ENCODE peak calls at places on chromosomes 5 and 9, in ten cellular contexts. G is IMR-90; N is CD4-positive, alpha-beta T cell; K is lower lobe of right lung; D is bronchial epithelial cell; J is mammary epithelial cell; H is foreskin fibroblast; R is body of pancreas; Z is GM13977; E is astrocyte. L is an unnamed sample.

GRCh38 chr5:173029499-173029921 is 26.6 kb upstream of the CREBRF start:
- DNase-seq in H (no peak), E (no peak), R (no peak), N (no peak), K (no peak), Z (no peak), G (no peak), D (no peak), J (no peak), L (no peak)

GRCh38 chr5:54900906-54901725 is 84.3 kb downstream of the ESM1 start:
- DNase-seq in E (peak), R (peak), G (peak), N (no peak), K (no peak), D (peak), H (peak), J (peak), Z (no peak), L (peak)

GRCh38 chr5:79225026-79225425 is 10.9 kb upstream of the JMY start:
- DNase-seq in K (no peak), R (no peak), E (peak), D (peak), Z (no peak), H (peak), J (no peak), G (peak), N (no peak), L (peak)

GRCh38 chr9:14661421-14662059 is 31.7 kb downstream of the ZDHHC21 start:
- DNase-seq in K (no peak), E (no peak), Z (peak), N (no peak), J (peak), G (peak), D (peak), H (peak), R (no peak), L (peak)

GRCh38 chr9:127035423-127035822 is 87.0 kb downstream of the ANGPTL2 start:
- DNase-seq in R (peak), E (no peak), D (no peak), H (peak), Z (no peak), J (no peak), K (no peak), N (no peak), G (peak), L (no peak)

GRCh38 chr5:101782352-101783087 is 513.6 kb downstream of the SLCO4C1 start:
- DNase-seq in H (no peak), Z (no peak), E (no peak), D (no peak), K (no peak), R (no peak), J (no peak), G (no peak), N (no peak), L (no peak)

GRCh38 chr9:130200038-130200979 is 28.1 kb downstream of the NCS1 start:
- DNase-seq in D (no peak), E (peak), Z (no peak), R (no peak), J (no peak), N (no peak), G (no peak), H (no peak), K (no peak), L (no peak)

GRCh38 chr9:113712053-113712452 is 164.1 kb upstream of the ZNF618 start:
- DNase-seq in N (no peak), J (peak), E (peak), K (no peak), D (peak), Z (no peak), H (peak), R (peak), G (peak), L (peak)

GRCh38 chr9:70121818-70122436 is 78.3 kb downstream of the MAMDC2 start:
- DNase-seq in E (peak), D (peak), J (peak), R (no peak), G (peak), N (no peak), K (no peak), H (peak), Z (no peak), L (peak)

GRCh38 chr9:70119786-70120185 is 76.1 kb downstream of the MAMDC2 start:
- DNase-seq in N (no peak), E (no peak), H (no peak), R (no peak), Z (no peak), K (no peak), D (no peak), G (no peak), J (no peak), L (no peak)

GRCh38 chr9:70117835-70118319 is 74.2 kb downstream of the MAMDC2 start:
- DNase-seq in G (peak), E (peak), D (peak), K (no peak), H (peak), J (peak), N (no peak), R (no peak), Z (no peak), L (peak)

GRCh38 chr9:70123695-70124094 is 80.0 kb downstream of the MAMDC2 start:
- DNase-seq in J (no peak), E (no peak), N (no peak), K (no peak), H (no peak), Z (no peak), G (no peak), D (no peak), R (peak), L (no peak)

DNA sequence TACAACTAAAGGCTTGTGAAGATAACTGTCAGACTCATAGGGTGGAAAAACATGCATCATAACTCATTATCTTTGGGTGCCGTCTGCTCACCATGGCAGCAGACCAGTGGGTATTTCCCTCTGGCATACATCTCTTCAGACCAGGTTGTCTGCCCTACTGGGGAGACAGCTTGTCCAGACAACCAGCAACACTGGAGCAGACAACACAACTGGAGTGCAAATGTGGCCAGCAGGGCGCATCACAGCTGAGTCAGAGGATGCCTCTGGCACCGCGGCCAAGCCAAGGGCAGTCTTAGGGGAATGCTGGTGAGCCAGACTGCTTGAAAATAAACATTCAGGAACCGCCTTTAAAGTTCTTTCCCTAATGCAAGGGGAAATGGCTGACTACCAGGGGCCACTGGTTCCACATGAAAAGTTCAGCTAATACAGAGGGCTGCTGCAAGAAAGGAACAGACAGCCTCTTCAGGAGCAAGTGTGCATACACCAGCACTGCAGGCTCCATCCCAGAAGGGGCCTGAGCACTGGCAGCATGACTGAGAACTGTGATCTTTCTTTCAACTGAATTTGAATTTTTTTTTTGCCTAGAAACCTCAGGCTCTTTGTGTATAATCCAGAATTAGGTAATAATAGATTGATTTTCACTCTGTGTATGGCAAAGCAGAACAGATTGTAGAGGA is 77.3 kb downstream of the MAMDC2 start:
- DNase-seq in N (no peak), R (peak), J (peak), G (peak), Z (no peak), H (peak), E (peak), D (peak), K (no peak), L (peak)
- TF ChIP-seq CTCF in N (no peak), R (no peak), J (no peak), G (peak), Z (no peak), H (peak), E (peak), D (peak), K (no peak), L (peak)

DNA sequence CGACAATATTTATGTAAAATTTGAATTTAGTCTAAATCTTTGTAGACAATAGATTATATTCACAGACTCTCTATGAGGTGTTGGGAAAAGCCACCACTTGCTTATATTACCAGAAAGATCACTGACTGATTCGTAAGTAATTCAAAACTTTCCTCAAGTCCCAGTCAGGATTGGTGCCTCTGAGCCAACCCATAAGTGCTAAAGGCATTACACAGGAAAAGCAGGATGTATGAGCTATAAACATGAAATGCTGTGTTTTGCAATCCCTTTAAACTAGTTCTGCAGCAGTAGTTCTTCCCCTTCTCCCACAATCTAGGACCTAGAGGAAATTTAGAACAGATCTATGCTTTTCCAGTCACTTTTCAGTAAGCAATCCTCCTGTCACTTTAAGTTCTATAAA is 48.0 kb downstream of the SHLD3 start:
- DNase-seq in Z (no peak), H (peak), G (peak), J (peak), D (peak), K (no peak), E (peak), R (no peak), N (no peak), L (peak)
- TF ChIP-seq CTCF in Z (no peak), H (no peak), G (no peak), J (no peak), D (no peak), K (no peak), E (no peak), R (no peak), N (no peak), L (no peak)

GRCh38 chr5:151093476-151093889 is 12.6 kb upstream of the TNIP1 start:
- DNase-seq in H (peak), R (peak), K (no peak), G (peak), N (no peak), E (peak), D (peak), Z (no peak), J (peak), L (peak)
- TF ChIP-seq CTCF in H (no peak), R (no peak), K (no peak), G (no peak), N (no peak), E (peak), D (peak), Z (peak), J (no peak), L (no peak)

DNA sequence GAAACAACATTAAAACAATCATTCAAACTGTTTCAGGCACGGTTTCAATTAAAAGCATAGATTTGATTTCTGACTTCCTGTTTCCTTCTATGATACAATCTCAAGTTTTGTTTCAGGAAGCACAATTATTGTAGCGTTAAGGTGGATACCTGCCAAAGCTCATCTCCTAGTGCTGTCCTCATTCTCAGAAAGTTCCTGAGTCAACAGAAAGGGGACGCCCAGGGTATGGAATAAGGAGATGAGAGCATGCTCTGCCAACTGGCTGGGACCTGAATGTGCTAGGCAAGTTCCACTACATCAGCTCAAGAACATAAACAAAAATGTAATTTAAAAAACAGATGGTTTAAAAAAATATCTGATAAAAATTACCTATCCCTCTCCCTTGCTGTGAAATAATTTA is 2.1 kb upstream of the TRIM14 start:
- DNase-seq in H (no peak), E (no peak), G (no peak), J (peak), R (no peak), Z (no peak), N (no peak), D (peak), K (no peak), L (peak)
- TF ChIP-seq CTCF in H (no peak), E (no peak), G (no peak), J (peak), R (no peak), Z (no peak), N (no peak), D (peak), K (no peak), L (peak)

DNA sequence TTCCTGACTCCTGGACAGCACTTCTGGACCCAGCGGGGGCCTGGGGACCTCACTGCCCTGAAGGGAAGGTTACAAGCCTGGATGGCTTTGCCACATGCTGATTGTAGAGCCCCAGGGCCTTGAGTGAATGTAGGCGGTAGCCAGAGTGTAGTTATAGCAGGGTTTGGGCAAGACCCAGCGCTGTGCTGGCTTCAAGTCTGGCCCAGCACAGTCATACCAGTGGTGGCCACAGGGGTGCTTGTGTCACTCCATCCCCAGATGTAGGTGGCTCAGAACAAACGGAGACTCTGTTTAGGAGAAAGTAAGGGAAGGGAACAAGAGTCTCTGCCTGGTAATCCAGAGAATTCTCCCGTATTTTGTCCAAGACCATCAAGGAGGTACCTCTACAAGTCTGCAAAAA is 84.6 kb downstream of the STARD4 start:
- DNase-seq in D (no peak), E (no peak), N (no peak), H (no peak), R (no peak), J (no peak), Z (no peak), G (no peak), K (no peak), L (no peak)
- TF ChIP-seq CTCF in D (no peak), E (no peak), N (no peak), H (no peak), R (no peak), J (no peak), Z (no peak), G (no peak), K (no peak), L (no peak)

DNA sequence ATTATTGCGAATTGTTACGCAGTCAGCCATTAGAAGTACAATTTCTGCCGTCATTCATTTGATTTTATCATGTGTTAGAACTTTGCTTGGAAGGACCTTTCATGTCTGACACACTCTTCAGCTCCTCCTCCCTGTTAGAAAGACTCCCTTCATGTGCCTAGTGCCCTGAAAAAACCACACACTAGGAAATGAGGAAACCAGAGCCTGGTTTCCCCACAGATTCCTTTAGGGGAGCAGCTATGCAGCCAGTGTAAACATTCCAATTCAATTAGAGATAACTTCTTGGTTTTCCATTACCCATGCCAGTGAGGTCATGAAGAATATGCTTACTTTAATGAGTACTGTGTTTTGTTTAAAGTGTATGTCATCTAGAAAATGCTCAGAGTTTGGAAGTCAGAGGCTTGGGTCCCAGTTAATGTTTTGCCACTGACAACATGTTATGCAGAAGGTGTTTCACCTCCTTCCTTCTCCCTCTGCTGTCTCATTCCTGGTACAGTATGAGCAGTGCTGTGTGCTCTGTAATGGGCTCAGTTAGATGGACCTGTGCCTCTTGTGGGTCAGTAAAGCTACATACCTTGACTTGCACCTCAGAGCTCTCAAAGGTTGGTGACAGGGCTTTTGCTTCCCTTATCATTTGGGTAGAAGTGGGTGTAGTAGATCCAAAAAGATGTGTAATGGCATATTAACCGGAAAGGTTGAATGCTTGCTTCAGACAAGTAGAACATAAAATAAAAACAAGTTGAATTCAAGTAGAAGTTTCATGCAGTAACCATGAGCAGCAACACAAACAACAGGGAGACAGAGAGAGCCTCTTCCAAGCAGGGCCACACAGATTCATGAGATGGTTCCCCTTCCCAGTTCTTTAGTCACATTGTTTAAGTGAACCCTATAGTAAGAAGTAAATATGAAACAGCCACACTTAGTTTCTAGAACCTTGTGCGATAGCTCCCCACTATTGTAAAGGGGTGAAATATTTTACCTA is 52.6 kb upstream of the TNFAIP8 start:
- DNase-seq in Z (no peak), D (peak), H (peak), E (peak), J (peak), K (no peak), G (peak), R (peak), N (no peak), L (peak)
- TF ChIP-seq CTCF in Z (no peak), D (no peak), H (no peak), E (peak), J (no peak), K (no peak), G (no peak), R (no peak), N (no peak), L (peak)

DNA sequence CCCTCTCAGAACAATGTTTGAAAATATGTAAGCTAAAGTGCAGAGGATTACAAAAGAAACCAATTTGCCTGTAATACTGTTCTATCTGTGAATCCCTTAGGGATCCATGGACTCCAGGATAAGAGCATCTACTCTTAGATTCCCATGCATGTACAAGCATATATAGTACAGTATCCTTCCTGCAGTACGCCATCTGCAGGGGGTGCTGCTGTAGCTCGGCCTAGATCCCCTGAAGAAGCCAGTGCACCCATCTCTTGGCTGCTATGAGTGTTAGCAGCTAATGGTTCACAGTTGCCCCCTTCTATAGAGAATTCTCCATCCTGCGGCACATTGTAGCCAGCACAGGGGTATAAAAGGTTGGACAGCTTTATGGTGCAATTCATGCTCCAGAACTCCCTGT is 61.8 kb upstream of the SLC30A5 start:
- DNase-seq in D (no peak), J (no peak), G (no peak), R (no peak), H (no peak), Z (no peak), K (no peak), E (no peak), N (no peak), L (no peak)
- TF ChIP-seq CTCF in D (no peak), J (no peak), G (no peak), R (no peak), H (no peak), Z (no peak), K (no peak), E (no peak), N (no peak), L (no peak)

GRCh38 chr5:102801375-102801774 is 46.3 kb downstream of the PAM start:
- DNase-seq in R (no peak), G (no peak), K (no peak), J (no peak), E (no peak), D (no peak), H (no peak), N (peak), Z (no peak), L (no peak)
- TF ChIP-seq CTCF in R (no peak), G (no peak), K (no peak), J (no peak), E (no peak), D (no peak), H (no peak), N (no peak), Z (no peak), L (no peak)

L was measured in epithelial cell of esophagus.